ENCODE peak calls at places on chromosomes 6 and 20, in eight cellular contexts. V is dorsolateral prefrontal cortex; A is HS-5; B is cardiac muscle cell; Q is ascending aorta; D is AG09309; C is GM13976; X is CD8-positive, alpha-beta memory T cell. F is an unnamed sample.

GRCh38 chr20:1121439-1121838 is 3.0 kb downstream of the PSMF1 start:
- DNase-seq in V (no peak), X (no peak), D (no peak), Q (no peak), B (no peak), C (no peak), A (no peak), F (no peak)

GRCh38 chr6:83708546-83708969 is 343 bp downstream of the SNAP91 start:
- DNase-seq in V (peak), X (no peak), A (no peak), Q (no peak), B (peak), C (peak), D (no peak), F (no peak)

GRCh38 chr20:41138527-41139226 is 1.3 kb downstream of the PLCG1 start:
- DNase-seq in D (no peak), V (no peak), X (peak), C (no peak), Q (no peak), B (peak), A (no peak), F (peak)

GRCh38 chr6:116511424-116512131 is at the start of gene CALHM5:
- DNase-seq in X (no peak), Q (peak), V (no peak), D (peak), B (peak), C (no peak), A (peak), F (no peak)

GRCh38 chr20:48638546-48638945 is 189.3 kb downstream of the PREX1 start:
- DNase-seq in D (no peak), V (no peak), Q (no peak), X (no peak), C (no peak), B (no peak), A (peak), F (no peak)

GRCh38 chr20:53795170-53795569 is 201.5 kb upstream of the ZNF217 start:
- DNase-seq in A (peak), V (no peak), D (no peak), X (no peak), B (no peak), Q (no peak), C (no peak), F (no peak)

GRCh38 chr6:11833626-11834592 is 55.3 kb upstream of the ADTRP start:
- DNase-seq in V (no peak), X (no peak), Q (no peak), D (no peak), C (peak), A (no peak), B (no peak), F (no peak)

GRCh38 chr6:39218868-39219567 is 10.3 kb downstream of the KCNK5 start:
- DNase-seq in C (no peak), V (no peak), X (no peak), Q (no peak), D (peak), A (no peak), B (no peak), F (no peak)

GRCh38 chr6:122610690-122611455 is 668 bp downstream of the PKIB start:
- DNase-seq in C (peak), D (no peak), B (no peak), X (peak), V (no peak), A (no peak), Q (peak), F (peak)

GRCh38 chr20:1964061-1964460 is 29.8 kb downstream of the PDYN start:
- DNase-seq in B (no peak), Q (no peak), D (no peak), V (no peak), A (no peak), X (no peak), C (no peak), F (no peak)

GRCh38 chr6:3208096-3208774 is 19.2 kb downstream of the TUBB2B start:
- DNase-seq in C (no peak), A (peak), V (no peak), D (peak), B (no peak), X (no peak), Q (peak), F (peak)

GRCh38 chr6:30881987-30882763 is 2.1 kb upstream of the DDR1 start:
- DNase-seq in D (no peak), C (peak), Q (peak), X (no peak), V (no peak), A (no peak), B (peak), F (no peak)

GRCh38 chr20:62238569-62239277 is 402 bp downstream of the OSBPL2 start:
- DNase-seq in V (no peak), A (no peak), C (no peak), D (no peak), Q (no peak), X (peak), B (peak), F (no peak)